ENCODE peak calls at places on chromosomes 7 and 10, in seven cellular contexts. One of them, this sample, is unnamed.

GRCh38 chr7:159148430-159149395 is 4.0 kb upstream of the VIPR2 start:
- DNase-seq in sciatic nerve: no peak
- DNase-seq in heart right ventricle: no peak
- DNase-seq in left kidney: no peak
- DNase-seq in amniotic stem cell: no peak
- DNase-seq in A673: no peak
- DNase-seq in caudate nucleus: no peak
- DNase-seq in this sample: peak

GRCh38 chr7:56483153-56483552 is 366.9 kb upstream of the NUPR2 start:
- DNase-seq in sciatic nerve: no peak
- DNase-seq in heart right ventricle: no peak
- DNase-seq in left kidney: no peak
- DNase-seq in amniotic stem cell: no peak
- DNase-seq in A673: no peak
- DNase-seq in caudate nucleus: no peak
- DNase-seq in this sample: no peak

GRCh38 chr7:84697506-84697905 is 489.4 kb downstream of the SEMA3D start:
- DNase-seq in sciatic nerve: no peak
- DNase-seq in heart right ventricle: no peak
- DNase-seq in left kidney: no peak
- DNase-seq in amniotic stem cell: peak
- DNase-seq in A673: no peak
- DNase-seq in caudate nucleus: no peak
- DNase-seq in this sample: no peak

GRCh38 chr7:151109094-151110048 is 23.1 kb downstream of the AGAP3 start:
- DNase-seq in sciatic nerve: no peak
- DNase-seq in heart right ventricle: no peak
- DNase-seq in left kidney: no peak
- DNase-seq in amniotic stem cell: no peak
- DNase-seq in A673: no peak
- DNase-seq in caudate nucleus: no peak
- DNase-seq in this sample: no peak

GRCh38 chr7:29401827-29402226 is 161.8 kb upstream of the PRR15 start:
- DNase-seq in sciatic nerve: no peak
- DNase-seq in heart right ventricle: no peak
- DNase-seq in left kidney: no peak
- DNase-seq in amniotic stem cell: no peak
- DNase-seq in A673: no peak
- DNase-seq in caudate nucleus: no peak
- DNase-seq in this sample: no peak

GRCh38 chr7:108603922-108604684 is 34.4 kb downstream of the DNAJB9 start:
- DNase-seq in sciatic nerve: no peak
- DNase-seq in heart right ventricle: no peak
- DNase-seq in left kidney: no peak
- DNase-seq in amniotic stem cell: no peak
- DNase-seq in A673: peak
- DNase-seq in caudate nucleus: no peak
- DNase-seq in this sample: no peak

GRCh38 chr7:20402297-20403230 is 71.9 kb downstream of the ITGB8 start:
- DNase-seq in sciatic nerve: no peak
- DNase-seq in heart right ventricle: no peak
- DNase-seq in left kidney: peak
- DNase-seq in amniotic stem cell: peak
- DNase-seq in A673: no peak
- DNase-seq in caudate nucleus: no peak
- DNase-seq in this sample: no peak

GRCh38 chr7:124764071-124764846 is 1.3 kb downstream of the GPR37 start:
- DNase-seq in sciatic nerve: no peak
- DNase-seq in heart right ventricle: no peak
- DNase-seq in left kidney: peak
- DNase-seq in amniotic stem cell: no peak
- DNase-seq in A673: no peak
- DNase-seq in caudate nucleus: no peak
- DNase-seq in this sample: no peak

GRCh38 chr7:28136420-28136819 is 44.2 kb downstream of the JAZF1 start:
- DNase-seq in sciatic nerve: no peak
- DNase-seq in heart right ventricle: no peak
- DNase-seq in left kidney: no peak
- DNase-seq in amniotic stem cell: no peak
- DNase-seq in A673: no peak
- DNase-seq in caudate nucleus: no peak
- DNase-seq in this sample: no peak

GRCh38 chr10:103445366-103445765 is 6.8 kb downstream of the CALHM2 start:
- DNase-seq in sciatic nerve: no peak
- DNase-seq in heart right ventricle: no peak
- DNase-seq in left kidney: no peak
- DNase-seq in amniotic stem cell: no peak
- DNase-seq in A673: no peak
- DNase-seq in caudate nucleus: no peak
- DNase-seq in this sample: no peak

GRCh38 chr7:45710271-45711160 is 136.3 kb downstream of the ADCY1 start:
- DNase-seq in sciatic nerve: no peak
- DNase-seq in heart right ventricle: no peak
- DNase-seq in left kidney: no peak
- DNase-seq in amniotic stem cell: no peak
- DNase-seq in A673: no peak
- DNase-seq in caudate nucleus: no peak
- DNase-seq in this sample: peak

GRCh38 chr10:23362879-23363787 is 18.5 kb upstream of the C10orf67 start:
- DNase-seq in sciatic nerve: no peak
- DNase-seq in heart right ventricle: no peak
- DNase-seq in left kidney: no peak
- DNase-seq in amniotic stem cell: no peak
- DNase-seq in A673: no peak
- DNase-seq in caudate nucleus: no peak
- DNase-seq in this sample: no peak

GRCh38 chr10:71314028-71314693 is 4.9 kb upstream of the SLC29A3 start:
- DNase-seq in sciatic nerve: peak
- DNase-seq in heart right ventricle: peak
- DNase-seq in left kidney: peak
- DNase-seq in amniotic stem cell: no peak
- DNase-seq in A673: peak
- DNase-seq in caudate nucleus: no peak
- DNase-seq in this sample: no peak

GRCh38 chr10:23422003-23422411 is 16.9 kb upstream of the OTUD1 start:
- DNase-seq in sciatic nerve: no peak
- DNase-seq in heart right ventricle: no peak
- DNase-seq in left kidney: no peak
- DNase-seq in amniotic stem cell: no peak
- DNase-seq in A673: no peak
- DNase-seq in caudate nucleus: no peak
- DNase-seq in this sample: no peak